ENCODE peak calls at places on chromosomes 13 and 19, in five cellular contexts. One of them, this sample, is unnamed.

GRCh38 chr13:71759506-71760225 is 107.3 kb downstream of the DACH1 start:
- DNase-seq in K562: no peak
- DNase-seq in HepG2: peak; percentile 10
- DNase-seq in GM12878: no peak
- DNase-seq in HCT116: no peak
- DNase-seq in this sample: no peak

GRCh38 chr13:40127476-40127875 is 472.0 kb downstream of the COG6 start:
- DNase-seq in K562: no peak
- DNase-seq in HepG2: no peak
- DNase-seq in GM12878: no peak
- DNase-seq in HCT116: no peak
- DNase-seq in this sample: no peak

GRCh38 chr13:40190656-40191100 is 475.8 kb downstream of the FOXO1 start:
- DNase-seq in K562: no peak
- DNase-seq in HepG2: peak; percentile 6
- DNase-seq in GM12878: no peak
- DNase-seq in HCT116: no peak
- DNase-seq in this sample: peak; percentile 63

GRCh38 chr19:5057860-5058259 is 88.9 kb downstream of the KDM4B start:
- DNase-seq in K562: peak; percentile 38
- DNase-seq in HepG2: no peak
- DNase-seq in GM12878: no peak
- DNase-seq in HCT116: no peak
- DNase-seq in this sample: peak; percentile 80

GRCh38 chr13:36115306-36115705 is 15.9 kb downstream of the DCLK1 start:
- DNase-seq in K562: no peak
- DNase-seq in HepG2: no peak
- DNase-seq in GM12878: no peak
- DNase-seq in HCT116: no peak
- DNase-seq in this sample: no peak

GRCh38 chr13:98026457-98026857 is 73.0 kb downstream of the IPO5 start:
- DNase-seq in K562: no peak
- DNase-seq in HepG2: peak; percentile 96
- DNase-seq in GM12878: no peak
- DNase-seq in HCT116: no peak
- DNase-seq in this sample: no peak

GRCh38 chr19:50831026-50831396 is 2.4 kb downstream of the KLK15 start:
- DNase-seq in K562: no peak
- DNase-seq in HepG2: no peak
- DNase-seq in GM12878: no peak
- DNase-seq in HCT116: no peak
- DNase-seq in this sample: no peak

GRCh38 chr19:40344422-40344821 is 3.8 kb downstream of the C19orf47 start:
- DNase-seq in K562: no peak
- DNase-seq in HepG2: no peak
- DNase-seq in GM12878: no peak
- DNase-seq in HCT116: no peak
- DNase-seq in this sample: no peak

GRCh38 chr19:39428309-39429112 is 7.2 kb downstream of the RPS16 start:
- DNase-seq in K562: no peak
- DNase-seq in HepG2: peak; percentile 66
- DNase-seq in GM12878: no peak
- DNase-seq in HCT116: no peak
- DNase-seq in this sample: no peak

GRCh38 chr19:37217533-37217854 is 520 bp upstream of the ZNF383 start:
- DNase-seq in K562: peak; percentile 92
- DNase-seq in HepG2: no peak
- DNase-seq in GM12878: no peak
- DNase-seq in HCT116: no peak
- DNase-seq in this sample: peak; percentile 85

GRCh38 chr19:5563008-5563431 is 4.7 kb downstream of the TINCR start:
- DNase-seq in K562: no peak
- DNase-seq in HepG2: no peak
- DNase-seq in GM12878: no peak
- DNase-seq in HCT116: no peak
- DNase-seq in this sample: peak; percentile 56

GRCh38 chr13:98068511-98068910 is 74.4 kb upstream of the FARP1 start:
- DNase-seq in K562: peak; percentile 2
- DNase-seq in HepG2: no peak
- DNase-seq in GM12878: no peak
- DNase-seq in HCT116: no peak
- DNase-seq in this sample: no peak

GRCh38 chr13:26529441-26529840 is 28.0 kb upstream of the WASF3 start:
- DNase-seq in K562: peak; percentile 43
- DNase-seq in HepG2: peak; percentile 15
- DNase-seq in GM12878: no peak
- DNase-seq in HCT116: no peak
- DNase-seq in this sample: no peak

GRCh38 chr19:41862445-41862986 is 2.5 kb downstream of the RPS19 start:
- DNase-seq in K562: no peak
- DNase-seq in HepG2: no peak
- DNase-seq in GM12878: no peak
- DNase-seq in HCT116: no peak
- DNase-seq in this sample: no peak

GRCh38 chr13:41212881-41213280 is 18.5 kb upstream of the KBTBD7 start:
- DNase-seq in K562: no peak
- DNase-seq in HepG2: no peak
- DNase-seq in GM12878: no peak
- DNase-seq in HCT116: no peak
- DNase-seq in this sample: no peak

GRCh38 chr19:4098493-4098892 is 25.4 kb downstream of the MAP2K2 start:
- DNase-seq in K562: no peak
- DNase-seq in HepG2: no peak
- DNase-seq in GM12878: no peak
- DNase-seq in HCT116: no peak
- DNase-seq in this sample: no peak

GRCh38 chr13:40922437-40923040 is 96.6 kb downstream of the ELF1 start:
- DNase-seq in K562: no peak
- DNase-seq in HepG2: peak; percentile 10
- DNase-seq in GM12878: no peak
- DNase-seq in HCT116: no peak
- DNase-seq in this sample: no peak

GRCh38 chr19:17765069-17765618 is 13.9 kb downstream of the FCHO1 start:
- DNase-seq in K562: no peak
- DNase-seq in HepG2: peak; percentile 88
- DNase-seq in GM12878: no peak
- DNase-seq in HCT116: no peak
- DNase-seq in this sample: no peak

GRCh38 chr19:35216026-35216832 is 12.3 kb downstream of the FAM187B start:
- DNase-seq in K562: no peak
- DNase-seq in HepG2: no peak
- DNase-seq in GM12878: no peak
- DNase-seq in HCT116: no peak
- DNase-seq in this sample: no peak

GRCh38 chr13:113652404-113653263 is 5.4 kb downstream of the ATP4B start:
- DNase-seq in K562: no peak
- DNase-seq in HepG2: no peak
- DNase-seq in GM12878: no peak
- DNase-seq in HCT116: no peak
- DNase-seq in this sample: no peak

GRCh38 chr19:13978721-13979191 is 26.4 kb downstream of the DCAF15 start:
- DNase-seq in K562: no peak
- DNase-seq in HepG2: no peak
- DNase-seq in GM12878: no peak
- DNase-seq in HCT116: no peak
- DNase-seq in this sample: no peak

GRCh38 chr19:41930926-41931592 is 2.8 kb upstream of the ERFL start:
- DNase-seq in K562: no peak
- DNase-seq in HepG2: no peak
- DNase-seq in GM12878: no peak
- DNase-seq in HCT116: no peak
- DNase-seq in this sample: no peak

GRCh38 chr19:3061214-3062161 is 807 bp downstream of the TLE5 start:
- DNase-seq in K562: peak; percentile 79
- DNase-seq in HepG2: no peak
- DNase-seq in GM12878: no peak
- DNase-seq in HCT116: no peak
- DNase-seq in this sample: peak; percentile 86

GRCh38 chr13:70203661-70204229 is 95.5 kb upstream of the KLHL1 start:
- DNase-seq in K562: no peak
- DNase-seq in HepG2: peak; percentile 14
- DNase-seq in GM12878: no peak
- DNase-seq in HCT116: peak; percentile 4
- DNase-seq in this sample: no peak

GRCh38 chr13:30403491-30403890 is 18.8 kb upstream of the UBE2L5 start:
- DNase-seq in K562: no peak
- DNase-seq in HepG2: no peak
- DNase-seq in GM12878: no peak
- DNase-seq in HCT116: no peak
- DNase-seq in this sample: no peak

GRCh38 chr19:16886305-16886880 is 2.4 kb upstream of the F2RL3 start:
- DNase-seq in K562: peak; percentile 35
- DNase-seq in HepG2: peak; percentile 52
- DNase-seq in GM12878: no peak
- DNase-seq in HCT116: no peak
- DNase-seq in this sample: no peak

GRCh38 chr13:25927363-25927762 is 124.5 kb downstream of the SHISA2 start:
- DNase-seq in K562: no peak
- DNase-seq in HepG2: no peak
- DNase-seq in GM12878: no peak
- DNase-seq in HCT116: no peak
- DNase-seq in this sample: no peak

GRCh38 chr13:107866666-107867623 is 348.4 kb downstream of the LIG4 start:
- DNase-seq in K562: peak; percentile 90
- DNase-seq in HepG2: no peak
- DNase-seq in GM12878: no peak
- DNase-seq in HCT116: no peak
- DNase-seq in this sample: peak; percentile 80

GRCh38 chr19:44625531-44626066 is 12.2 kb downstream of the IGSF23 start:
- DNase-seq in K562: no peak
- DNase-seq in HepG2: no peak
- DNase-seq in GM12878: no peak
- DNase-seq in HCT116: no peak
- DNase-seq in this sample: no peak

GRCh38 chr13:71864981-71865857 is 1.8 kb downstream of the DACH1 start:
- DNase-seq in K562: no peak
- DNase-seq in HepG2: no peak
- DNase-seq in GM12878: no peak
- DNase-seq in HCT116: no peak
- DNase-seq in this sample: peak; percentile 73

GRCh38 chr19:32316034-32316433 is 29.4 kb upstream of the ZNF507 start:
- DNase-seq in K562: peak; percentile 11
- DNase-seq in HepG2: no peak
- DNase-seq in GM12878: no peak
- DNase-seq in HCT116: no peak
- DNase-seq in this sample: no peak

GRCh38 chr19:28537079-28537478 is 675.9 kb downstream of the UQCRFS1 start:
- DNase-seq in K562: peak; percentile 68
- DNase-seq in HepG2: no peak
- DNase-seq in GM12878: no peak
- DNase-seq in HCT116: no peak
- DNase-seq in this sample: no peak

GRCh38 chr19:28532765-28533341 is 680.1 kb downstream of the UQCRFS1 start:
- DNase-seq in K562: no peak
- DNase-seq in HepG2: no peak
- DNase-seq in GM12878: no peak
- DNase-seq in HCT116: no peak
- DNase-seq in this sample: no peak

GRCh38 chr19:28537896-28538295 is 675.1 kb downstream of the UQCRFS1 start:
- DNase-seq in K562: no peak
- DNase-seq in HepG2: no peak
- DNase-seq in GM12878: no peak
- DNase-seq in HCT116: no peak
- DNase-seq in this sample: no peak

GRCh38 chr19:28534740-28535351 is 678.1 kb downstream of the UQCRFS1 start:
- DNase-seq in K562: peak; percentile 49
- DNase-seq in HepG2: no peak
- DNase-seq in GM12878: no peak
- DNase-seq in HCT116: no peak
- DNase-seq in this sample: no peak

GRCh38 chr19:28535352-28535775 is 677.6 kb downstream of the UQCRFS1 start:
- DNase-seq in K562: peak; percentile 90
- DNase-seq in HepG2: no peak
- DNase-seq in GM12878: no peak
- DNase-seq in HCT116: no peak
- DNase-seq in this sample: no peak
- H3K27ac ChIP-seq in K562: peak overlapping the region; percentile 88
- H3K27ac ChIP-seq in HepG2: no peak overlapping the region
- H3K27ac ChIP-seq in GM12878: no peak overlapping the region
- H3K27ac ChIP-seq in HCT116: no peak overlapping the region
- H3K27ac ChIP-seq in this sample: no peak overlapping the region

GRCh38 chr19:12085074-12085818 is 20.7 kb downstream of the ZNF844 start:
- DNase-seq in K562: no peak
- DNase-seq in HepG2: no peak
- DNase-seq in GM12878: no peak
- DNase-seq in HCT116: no peak
- DNase-seq in this sample: no peak
- TF ChIP-seq ZBTB33 in K562: no peak
- TF ChIP-seq ZBTB33 in HepG2: no peak
- TF ChIP-seq ZBTB33 in GM12878: no peak
- TF ChIP-seq ZBTB33 in HCT116: no peak
- TF ChIP-seq ZBTB33 in this sample: no peak

GRCh38 chr13:110399801-110400200 is 92.7 kb downstream of the COL4A2 start:
- DNase-seq in K562: no peak
- DNase-seq in HepG2: no peak
- DNase-seq in GM12878: no peak
- DNase-seq in HCT116: no peak
- DNase-seq in this sample: no peak
- H3K4me2 ChIP-seq in K562: no peak overlapping the region
- H3K4me2 ChIP-seq in HepG2: no peak overlapping the region
- H3K4me2 ChIP-seq in GM12878: no peak overlapping the region
- H3K4me2 ChIP-seq in HCT116: no peak overlapping the region
- H3K4me2 ChIP-seq in this sample: peak overlapping the region; percentile 39

DNA sequence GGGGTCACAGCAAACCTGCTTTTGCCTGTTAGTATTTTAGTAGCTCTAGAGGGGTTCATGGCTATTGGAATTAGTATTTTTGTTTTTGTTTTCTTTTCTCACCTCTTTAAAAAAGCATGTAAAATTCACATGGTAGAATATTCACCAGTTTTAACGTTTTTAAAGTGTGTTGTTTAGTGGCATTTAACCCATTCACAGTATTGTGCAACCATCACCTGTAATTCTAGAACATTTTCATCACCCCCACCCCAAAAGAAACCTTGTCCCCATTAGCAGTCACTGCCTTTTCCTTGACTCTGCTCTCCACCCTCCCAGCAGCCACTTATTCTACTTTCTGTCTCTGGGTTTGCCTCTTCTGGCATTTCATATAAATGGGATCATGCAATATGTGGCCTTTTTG is 39.8 kb downstream of the GATAD2A start:
- DNase-seq in K562: no peak
- DNase-seq in HepG2: no peak
- DNase-seq in GM12878: no peak
- DNase-seq in HCT116: no peak
- DNase-seq in this sample: no peak
- H3K27ac ChIP-seq in K562: peak overlapping the region; percentile 73
- H3K27ac ChIP-seq in HepG2: no peak overlapping the region
- H3K27ac ChIP-seq in GM12878: peak overlapping the region; percentile 82
- H3K27ac ChIP-seq in HCT116: no peak overlapping the region
- H3K27ac ChIP-seq in this sample: peak overlapping the region; percentile 48

GRCh38 chr13:111467111-111467890 is 146.9 kb downstream of the TEX29 start:
- DNase-seq in K562: no peak
- DNase-seq in HepG2: no peak
- DNase-seq in GM12878: no peak
- DNase-seq in HCT116: no peak
- DNase-seq in this sample: no peak
- TF ChIP-seq ZBTB33 in K562: no peak
- TF ChIP-seq ZBTB33 in HepG2: no peak
- TF ChIP-seq ZBTB33 in GM12878: no peak
- TF ChIP-seq ZBTB33 in HCT116: no peak
- TF ChIP-seq ZBTB33 in this sample: no peak